ENCODE peak calls at places on chromosome 15, in five cellular contexts. O is D341Med; T is activated effector memory CD4-positive, alpha-beta T cell treated with Interleukin-2 at 50 U/mL for 16 hours; S is NCI-H2029 treated with DMSO at 0.1 percent for 48 hours; V is HT-29. X is an unnamed sample.

GRCh38 chr15:89904519-89904918 is 8.2 kb downstream of the ARPIN start:
- DNase-seq in O (no peak), T (no peak), S (no peak), V (no peak), X (no peak)

GRCh38 chr15:52217186-52217585 is 26.0 kb upstream of the GNB5 start:
- DNase-seq in O (peak; percentile 65), T (no peak), S (no peak), V (peak; percentile 54), X (peak; percentile 7)

GRCh38 chr15:82646250-82647044 is 716 bp downstream of the CPEB1 start:
- DNase-seq in O (peak; percentile 73), T (no peak), S (peak; percentile 4), V (no peak), X (no peak)

GRCh38 chr15:83178869-83179325 is 28.7 kb downstream of the HDGFL3 start:
- DNase-seq in O (no peak), T (no peak), S (no peak), V (no peak), X (peak; percentile 7)

GRCh38 chr15:43977072-43977884 is 150.5 kb downstream of the WDR76 start:
- DNase-seq in O (no peak), T (no peak), S (no peak), V (peak; percentile 38), X (peak; percentile 84)

GRCh38 chr15:31843426-31844055 is 186.8 kb upstream of the CHRNA7 start:
- DNase-seq in O (no peak), T (no peak), S (no peak), V (no peak), X (no peak)

GRCh38 chr15:56598991-56599390 is 134.1 kb upstream of the MNS1 start:
- DNase-seq in O (no peak), T (no peak), S (no peak), V (no peak), X (no peak)

GRCh38 chr15:70412717-70413266 is 315.1 kb upstream of the TLE3 start:
- DNase-seq in O (no peak), T (no peak), S (peak; percentile 43), V (no peak), X (peak; percentile 11)

GRCh38 chr15:74451322-74451721 is 9.6 kb downstream of the UBL7 start:
- DNase-seq in O (no peak), T (no peak), S (no peak), V (no peak), X (no peak)

X was measured in kidney tubule cell.